ENCODE peak calls at places on chromosomes 3 and 15, in four cellular contexts. R is HFFc6; O is stimulated activated CD4-positive, alpha-beta T cell treated with anti-CD3 and anti-CD28 coated beads, Interleukin-4, amount 100 ng/mL, for 48 hours; V is NCI-H2029 treated with DMSO at 0.1 percent for 48 hours. Z is an unnamed sample.

GRCh38 chr3:149464706-149465328 is 9.7 kb upstream of the TM4SF4 start:
- DNase-seq in V (no peak), R (no peak), O (no peak), Z (no peak)

GRCh38 chr3:9316881-9317341 is 45.9 kb upstream of the THUMPD3 start:
- DNase-seq in O (no peak), V (no peak), R (peak), Z (no peak)

GRCh38 chr15:25742421-25743159 is 120.5 kb downstream of the ATP10A start:
- DNase-seq in R (no peak), V (no peak), O (no peak), Z (no peak)

GRCh38 chr15:77143606-77144005 is 72.7 kb upstream of the TSPAN3 start:
- DNase-seq in R (no peak), O (no peak), V (no peak), Z (no peak)

GRCh38 chr3:183892610-183893214 is 8.0 kb upstream of the PARL start:
- DNase-seq in O (no peak), V (peak), R (no peak), Z (peak)

GRCh38 chr3:166111562-166111961 is 274.3 kb upstream of the BCHE start:
- DNase-seq in R (no peak), V (no peak), O (no peak), Z (no peak)

GRCh38 chr15:92527197-92527596 is 128.4 kb downstream of the FAM174B start:
- DNase-seq in V (no peak), R (peak), O (no peak), Z (no peak)

GRCh38 chr3:192904632-192905289 is 12.9 kb downstream of the MB21D2 start:
- DNase-seq in V (no peak), R (no peak), O (no peak), Z (no peak)

GRCh38 chr3:176796371-176796770 is 400.9 kb downstream of the TBL1XR1 start:
- DNase-seq in V (no peak), R (no peak), O (no peak), Z (no peak)

GRCh38 chr15:52008698-52009434 is 10.2 kb upstream of the MAPK6 start:
- DNase-seq in V (peak), O (no peak), R (no peak), Z (peak)

GRCh38 chr15:33344111-33344510 is 33.3 kb downstream of the RYR3 start:
- DNase-seq in V (no peak), O (no peak), R (no peak), Z (no peak)

GRCh38 chr3:39638286-39638685 is 170.8 kb downstream of the MOBP start:
- DNase-seq in R (no peak), V (no peak), O (no peak), Z (no peak)

GRCh38 chr15:56077071-56077470 is 83.7 kb upstream of the NEDD4 start:
- DNase-seq in V (no peak), R (no peak), O (no peak), Z (no peak)

GRCh38 chr15:88465633-88466219 is 1.5 kb downstream of the MRPL46 start:
- DNase-seq in V (no peak), O (peak), R (peak), Z (no peak)

GRCh38 chr3:111915905-111916304 is 56.8 kb downstream of the PHLDB2 start:
- DNase-seq in V (no peak), O (no peak), R (peak), Z (no peak)

GRCh38 chr3:48700750-48701405 is 15.2 kb upstream of the NCKIPSD start:
- DNase-seq in O (no peak), R (no peak), V (no peak), Z (no peak)

GRCh38 chr3:48463703-48464102 is 17.2 kb downstream of the ATRIP start:
- DNase-seq in R (no peak), V (no peak), O (no peak), Z (no peak)

GRCh38 chr3:160671231-160671630 is 5.7 kb upstream of the ARL14 start:
- DNase-seq in V (no peak), O (no peak), R (no peak), Z (no peak)

GRCh38 chr15:66592505-66593218 is 26.9 kb upstream of the LCTL start:
- DNase-seq in V (no peak), O (no peak), R (no peak), Z (no peak)

GRCh38 chr3:97821810-97822775 is at the start of gene CRYBG3:
- DNase-seq in V (no peak), O (peak), R (peak), Z (peak)

GRCh38 chr3:141436180-141436579 is 50.6 kb upstream of the RASA2 start:
- DNase-seq in R (no peak), O (no peak), V (no peak), Z (no peak)

GRCh38 chr15:62456011-62456920 is 291.2 kb upstream of the C2CD4B start:
- DNase-seq in O (no peak), R (no peak), V (no peak), Z (no peak)

GRCh38 chr3:69579527-69580165 is 159.6 kb upstream of the MITF start:
- DNase-seq in V (no peak), R (no peak), O (no peak), Z (no peak)

GRCh38 chr3:48422691-48423090 is 7.2 kb downstream of the PLXNB1 start:
- DNase-seq in R (no peak), O (no peak), V (no peak), Z (no peak)

GRCh38 chr3:185807455-185808068 is 17.3 kb downstream of the IGF2BP2 start:
- DNase-seq in R (peak), V (no peak), O (no peak), Z (no peak)

GRCh38 chr3:184334470-184335158 is 2.8 kb upstream of the FAM131A start:
- DNase-seq in V (no peak), R (peak), O (peak), Z (no peak)

Z was measured in DMS153.